ENCODE peak calls at places on chromosomes 2 and 18, in four cellular contexts. V is GM23248; M is stimulated activated CD8-positive, alpha-beta memory T cell treated with anti-CD3 and anti-CD28 coated beads, Interleukin-7, amount 100 ng/mL, for 24 hours; F is neural crest cell. B is an unnamed sample.

GRCh38 chr2:164705412-164706167 is 84.3 kb upstream of the GRB14 start:
- DNase-seq in M (no peak), V (no peak), F (no peak), B (no peak)

GRCh38 chr2:112644933-112645395 is 775 bp upstream of the SLC20A1 start:
- DNase-seq in V (no peak), M (no peak), F (peak), B (no peak)

GRCh38 chr2:150532883-150533282 is 45.4 kb upstream of the RND3 start:
- DNase-seq in V (peak), F (no peak), M (no peak), B (peak)

GRCh38 chr2:170771049-170771937 is 1.1 kb downstream of the ERICH2 start:
- DNase-seq in F (no peak), V (peak), M (no peak), B (peak)

GRCh38 chr18:53134711-53135110 is 794.7 kb downstream of the DCC start:
- DNase-seq in V (no peak), M (no peak), F (no peak), B (no peak)

GRCh38 chr2:157784169-157784822 is 91.8 kb downstream of the ACVR1 start:
- DNase-seq in V (peak), F (no peak), M (no peak), B (peak)

GRCh38 chr2:53129851-53130250 is 637.8 kb upstream of the CHAC2 start:
- DNase-seq in F (no peak), M (no peak), V (peak), B (peak)

GRCh38 chr18:12657048-12657848 is 659 bp downstream of the SPIRE1 start:
- DNase-seq in F (peak), V (peak), M (no peak), B (peak)